ENCODE peak calls at places on chromosome 16, in six cellular contexts. Q is T-helper 9 cell; F is stimulated activated CD8-positive, alpha-beta memory T cell treated with anti-CD3 and anti-CD28 coated beads, Interleukin-7, amount 100 ng/mL, for 1 hour; R is tibial nerve; X is RCC 7860; L is MCF 10A. T is an unnamed sample.

GRCh38 chr16:17273142-17273561 is 197.6 kb downstream of the XYLT1 start:
- DNase-seq in F (no peak), L (peak; percentile 20), Q (no peak), X (peak; percentile 22), R (peak; percentile 38), T (no peak)

GRCh38 chr16:58299757-58300349 is 5.0 kb upstream of the PRSS54 start:
- DNase-seq in R (no peak), Q (no peak), L (peak; percentile 27), X (no peak), F (no peak), T (no peak)

GRCh38 chr16:70697601-70698170 is 11.8 kb upstream of the MTSS2 start:
- DNase-seq in Q (no peak), F (no peak), X (no peak), L (no peak), R (no peak), T (no peak)

GRCh38 chr16:3735541-3735940 is 18.2 kb upstream of the TRAP1 start:
- DNase-seq in F (no peak), L (no peak), X (no peak), Q (no peak), R (no peak), T (no peak)

GRCh38 chr16:57786632-57787518 is 15.4 kb downstream of the KIFC3 start:
- DNase-seq in L (no peak), F (no peak), Q (no peak), X (no peak), R (no peak), T (no peak)

GRCh38 chr16:89194340-89195311 is 5.7 kb downstream of the SLC22A31 start:
- DNase-seq in X (no peak), L (no peak), R (no peak), Q (no peak), F (no peak), T (no peak)

GRCh38 chr16:56977256-56977655 is 12.1 kb upstream of the NLRC5 start:
- DNase-seq in X (no peak), L (no peak), Q (no peak), R (no peak), F (no peak), T (no peak)

GRCh38 chr16:55324491-55325447 is 766 bp downstream of the IRX6 start:
- DNase-seq in X (no peak), L (no peak), Q (no peak), R (no peak), F (no peak), T (no peak)

GRCh38 chr16:28923652-28924398 is 1.2 kb downstream of the RABEP2 start:
- DNase-seq in L (no peak), R (no peak), X (no peak), F (no peak), Q (no peak), T (no peak)

GRCh38 chr16:19291459-19291858 is 5.9 kb downstream of the CLEC19A start:
- DNase-seq in Q (no peak), F (no peak), L (peak; percentile 62), X (peak; percentile 40), R (no peak), T (no peak)

GRCh38 chr16:22868859-22869258 is 54.9 kb downstream of the HS3ST2 start:
- DNase-seq in F (no peak), X (no peak), Q (no peak), R (no peak), L (no peak), T (no peak)

GRCh38 chr16:638836-639235 is 2.7 kb upstream of the METTL26 start:
- DNase-seq in X (no peak), Q (no peak), F (no peak), R (no peak), L (no peak), T (no peak)

GRCh38 chr16:56833243-56833970 is 31.6 kb upstream of the SLC12A3 start:
- DNase-seq in Q (no peak), X (no peak), R (no peak), L (no peak), F (no peak), T (no peak)

GRCh38 chr16:70428178-70428998 is 10.5 kb downstream of the ST3GAL2 start:
- DNase-seq in F (peak; percentile 33), X (peak; percentile 99), R (peak; percentile 65), L (peak; percentile 92), Q (no peak), T (no peak)

GRCh38 chr16:50301626-50302471 is 35.5 kb downstream of the ADCY7 start:
- DNase-seq in R (no peak), L (peak; percentile 52), F (no peak), Q (no peak), X (peak; percentile 64), T (no peak)

GRCh38 chr16:25868041-25868600 is 176.4 kb downstream of the HS3ST4 start:
- DNase-seq in X (no peak), L (no peak), F (no peak), R (no peak), Q (no peak), T (no peak)

GRCh38 chr16:88856122-88856827 is 472 bp downstream of the GALNS start:
- DNase-seq in L (no peak), R (no peak), X (no peak), F (no peak), Q (peak; percentile 24), T (no peak)

GRCh38 chr16:89330177-89330856 is 112.8 kb downstream of the ZNF778 start:
- DNase-seq in X (peak; percentile 90), R (no peak), F (no peak), L (peak; percentile 74), Q (peak; percentile 39), T (peak; percentile 49)

GRCh38 chr16:58127033-58127556 is 2.1 kb downstream of the CFAP20 start:
- DNase-seq in F (no peak), X (no peak), R (peak; percentile 41), L (peak; percentile 21), Q (no peak), T (no peak)

GRCh38 chr16:84633622-84634021 is 14.7 kb upstream of the KLHL36 start:
- DNase-seq in X (no peak), Q (no peak), F (no peak), L (no peak), R (peak; percentile 76), T (no peak)

GRCh38 chr16:51641191-51641765 is 490.2 kb upstream of the SALL1 start:
- DNase-seq in L (no peak), F (no peak), Q (no peak), X (no peak), R (no peak), T (no peak)

GRCh38 chr16:85415196-85415988 is 197.7 kb upstream of the GSE1 start:
- DNase-seq in L (no peak), R (no peak), Q (no peak), X (no peak), F (no peak), T (no peak)

GRCh38 chr16:24962747-24963146 is 52.4 kb downstream of the ARHGAP17 start:
- DNase-seq in F (no peak), X (no peak), R (no peak), L (no peak), Q (no peak), T (no peak)

GRCh38 chr16:58428621-58429557 is 36.6 kb downstream of the GINS3 start:
- DNase-seq in X (no peak), F (no peak), R (no peak), Q (no peak), L (no peak), T (no peak)

GRCh38 chr16:84741351-84741791 is 41.6 kb downstream of the USP10 start:
- DNase-seq in R (no peak), X (peak; percentile 42), L (no peak), F (no peak), Q (no peak), T (no peak)

GRCh38 chr16:84930298-84931106 is 80.8 kb downstream of the ZDHHC7 start:
- DNase-seq in Q (no peak), X (no peak), R (no peak), L (no peak), F (no peak), T (no peak)

GRCh38 chr16:22751104-22751667 is 62.8 kb upstream of the HS3ST2 start:
- DNase-seq in Q (no peak), F (no peak), R (no peak), L (no peak), X (no peak), T (no peak)

GRCh38 chr16:55323637-55324490 is at the start of gene IRX6:
- DNase-seq in L (peak; percentile 19), X (no peak), F (no peak), Q (no peak), R (no peak), T (no peak)

GRCh38 chr16:51151951-51152663 is 1.0 kb upstream of the SALL1 start:
- DNase-seq in F (no peak), Q (no peak), X (peak; percentile 78), R (peak; percentile 17), L (no peak), T (no peak)

GRCh38 chr16:81740163-81740562 is 38.9 kb upstream of the PLCG2 start:
- DNase-seq in F (no peak), L (no peak), R (no peak), X (no peak), Q (no peak), T (no peak)

GRCh38 chr16:29765167-29766032 is 12.7 kb upstream of the ZG16 start:
- DNase-seq in R (no peak), L (no peak), F (no peak), Q (no peak), X (no peak), T (no peak)

GRCh38 chr16:81620796-81621195 is 158.3 kb upstream of the PLCG2 start:
- DNase-seq in F (no peak), Q (no peak), R (no peak), X (no peak), L (peak; percentile 14), T (no peak)

GRCh38 chr16:10321407-10322397 is 64.2 kb upstream of the ATF7IP2 start:
- DNase-seq in Q (no peak), F (no peak), X (no peak), R (no peak), L (no peak), T (no peak)

GRCh38 chr16:86740817-86741799 is 162.8 kb downstream of the FOXL1 start:
- DNase-seq in L (peak; percentile 27), X (peak; percentile 94), Q (no peak), R (peak; percentile 15), F (no peak), T (no peak)

GRCh38 chr16:16887193-16887592 is 508.3 kb downstream of the NPIPA7 start:
- DNase-seq in R (no peak), Q (no peak), F (no peak), L (no peak), X (no peak), T (no peak)

T was measured in T-helper 1 cell.